ENCODE peak calls at places on chromosomes 6 and 20, in nine cellular contexts. G is RWPE1, V is heart right ventricle, Q is HCT116, X is AG10803, M is cerebellar cortex, P is NCI-H1105 treated with DMSO at 0.1 percent for 48 hours, W is SHP77, D is GM03348. U is an unnamed sample.
A peak's percentile ranks its signal among the peaks of the same experiment; 100 is the strongest.

GRCh38 chr6:142827356-142827755 is 117.6 kb downstream of the HIVEP2 start:
- DNase-seq in V (peak; percentile 48), D (no peak), M (no peak), W (no peak), Q (no peak), X (no peak), G (no peak), P (no peak), U (no peak)

GRCh38 chr6:41649596-41649995 is 11.3 kb downstream of the MDFI start:
- DNase-seq in X (no peak), G (no peak), W (no peak), D (no peak), P (no peak), Q (no peak), M (no peak), V (no peak), U (no peak)

GRCh38 chr20:35181731-35182130 is 9.9 kb downstream of the PROCR start:
- DNase-seq in X (peak; percentile 85), D (peak; percentile 55), W (no peak), G (no peak), M (peak; percentile 52), P (no peak), Q (no peak), V (no peak), U (no peak)

GRCh38 chr6:112665114-112665513 is 318.0 kb downstream of the RFPL4B start:
- DNase-seq in X (peak; percentile 84), W (no peak), V (no peak), D (peak; percentile 73), Q (no peak), M (no peak), G (no peak), P (no peak), U (no peak)

GRCh38 chr6:109236140-109237081 is 141.1 kb downstream of the CEP57L1 start:
- DNase-seq in Q (no peak), X (no peak), M (peak; percentile 11), G (no peak), W (peak; percentile 93), P (no peak), V (no peak), D (no peak), U (no peak)

GRCh38 chr6:136181858-136182257 is 68.3 kb downstream of the MTFR2 start:
- DNase-seq in M (no peak), V (no peak), G (no peak), Q (no peak), P (no peak), X (no peak), D (no peak), W (peak; percentile 38), U (no peak)

GRCh38 chr6:125918681-125919566 is 37.6 kb upstream of the HINT3 start:
- DNase-seq in V (no peak), G (peak; percentile 67), X (peak; percentile 70), P (no peak), D (peak; percentile 48), M (no peak), W (peak; percentile 10), Q (no peak), U (peak; percentile 59)

GRCh38 chr6:80610821-80611220 is 504.4 kb downstream of the BCKDHB start:
- DNase-seq in G (peak; percentile 57), W (no peak), Q (no peak), X (peak; percentile 83), P (no peak), D (peak; percentile 35), M (no peak), V (no peak), U (no peak)

GRCh38 chr20:36339646-36340592 is 33.8 kb downstream of the DLGAP4 start:
- DNase-seq in V (no peak), W (no peak), X (no peak), G (no peak), Q (no peak), M (no peak), D (no peak), P (no peak), U (no peak)